ENCODE peak calls at places on chromosome 17, in ten cellular contexts. F is tibial nerve, L is breast epithelium, X is body of pancreas, A is thyroid gland, B is A549, U is adrenal gland, R is esophagus muscularis mucosa, J is IMR-90, Y is prostate gland. S is an unnamed sample.

GRCh38 chr17:78535285-78536197 is 41.7 kb downstream of the DNAH17 start:
- DNase-seq in F (no peak), L (no peak), X (no peak), A (peak), B (no peak), U (peak), R (no peak), J (no peak), Y (peak), S (no peak)

GRCh38 chr17:32993977-32994376 is 2.3 kb downstream of the SPACA3 start:
- DNase-seq in F (no peak), L (no peak), X (no peak), A (no peak), B (no peak), U (no peak), R (no peak), J (no peak), Y (no peak), S (no peak)

GRCh38 chr17:65041518-65041917 is 15.0 kb downstream of the GNA13 start:
- DNase-seq in F (no peak), L (no peak), X (no peak), A (no peak), B (no peak), U (no peak), R (no peak), J (no peak), Y (no peak), S (no peak)

GRCh38 chr17:13182854-13183253 is 165.0 kb upstream of the ELAC2 start:
- DNase-seq in F (no peak), L (no peak), X (no peak), A (no peak), B (no peak), U (no peak), R (no peak), J (no peak), Y (no peak), S (no peak)

GRCh38 chr17:80622170-80622466 is 77.5 kb downstream of the RPTOR start:
- DNase-seq in F (no peak), L (no peak), X (no peak), A (no peak), B (no peak), U (no peak), R (no peak), J (no peak), Y (no peak), S (no peak)

GRCh38 chr17:73458191-73458590 is 146.4 kb upstream of the CDC42EP4 start:
- DNase-seq in F (no peak), L (no peak), X (no peak), A (no peak), B (no peak), U (no peak), R (no peak), J (no peak), Y (no peak), S (no peak)

GRCh38 chr17:2954898-2955445 is 108.4 kb downstream of the OR1D5 start:
- DNase-seq in F (no peak), L (no peak), X (peak), A (no peak), B (peak), U (no peak), R (no peak), J (peak), Y (no peak), S (no peak)

GRCh38 chr17:50603340-50603739 is 31.3 kb upstream of the ABCC3 start:
- DNase-seq in F (no peak), L (no peak), X (no peak), A (no peak), B (peak), U (no peak), R (no peak), J (no peak), Y (no peak), S (peak)

GRCh38 chr17:33777674-33778073 is 477.4 kb upstream of the CCL2 start:
- DNase-seq in F (no peak), L (no peak), X (no peak), A (no peak), B (no peak), U (no peak), R (no peak), J (no peak), Y (no peak), S (no peak)

GRCh38 chr17:39636927-39637736 is at the start of gene STARD3:
- DNase-seq in F (peak), L (peak), X (peak), A (peak), B (peak), U (peak), R (peak), J (peak), Y (peak), S (peak)

GRCh38 chr17:81002013-81002384 is 10.4 kb downstream of the CHMP6 start:
- DNase-seq in F (no peak), L (no peak), X (no peak), A (no peak), B (no peak), U (no peak), R (no peak), J (no peak), Y (no peak), S (no peak)

GRCh38 chr17:7916799-7917198 is 710 bp upstream of the RNF227 start:
- DNase-seq in F (no peak), L (peak), X (no peak), A (no peak), B (no peak), U (no peak), R (no peak), J (peak), Y (no peak), S (peak)

GRCh38 chr17:7916383-7916677 is 241 bp upstream of the RNF227 start:
- DNase-seq in F (no peak), L (peak), X (no peak), A (no peak), B (no peak), U (no peak), R (no peak), J (no peak), Y (no peak), S (no peak)

GRCh38 chr17:7912927-7913524 is 3.1 kb downstream of the RNF227 start:
- DNase-seq in F (no peak), L (no peak), X (no peak), A (peak), B (peak), U (peak), R (no peak), J (peak), Y (peak), S (peak)

GRCh38 chr17:7914771-7915610 is 1.1 kb downstream of the RNF227 start:
- DNase-seq in F (no peak), L (peak), X (peak), A (peak), B (peak), U (peak), R (no peak), J (peak), Y (peak), S (no peak)

DNA sequence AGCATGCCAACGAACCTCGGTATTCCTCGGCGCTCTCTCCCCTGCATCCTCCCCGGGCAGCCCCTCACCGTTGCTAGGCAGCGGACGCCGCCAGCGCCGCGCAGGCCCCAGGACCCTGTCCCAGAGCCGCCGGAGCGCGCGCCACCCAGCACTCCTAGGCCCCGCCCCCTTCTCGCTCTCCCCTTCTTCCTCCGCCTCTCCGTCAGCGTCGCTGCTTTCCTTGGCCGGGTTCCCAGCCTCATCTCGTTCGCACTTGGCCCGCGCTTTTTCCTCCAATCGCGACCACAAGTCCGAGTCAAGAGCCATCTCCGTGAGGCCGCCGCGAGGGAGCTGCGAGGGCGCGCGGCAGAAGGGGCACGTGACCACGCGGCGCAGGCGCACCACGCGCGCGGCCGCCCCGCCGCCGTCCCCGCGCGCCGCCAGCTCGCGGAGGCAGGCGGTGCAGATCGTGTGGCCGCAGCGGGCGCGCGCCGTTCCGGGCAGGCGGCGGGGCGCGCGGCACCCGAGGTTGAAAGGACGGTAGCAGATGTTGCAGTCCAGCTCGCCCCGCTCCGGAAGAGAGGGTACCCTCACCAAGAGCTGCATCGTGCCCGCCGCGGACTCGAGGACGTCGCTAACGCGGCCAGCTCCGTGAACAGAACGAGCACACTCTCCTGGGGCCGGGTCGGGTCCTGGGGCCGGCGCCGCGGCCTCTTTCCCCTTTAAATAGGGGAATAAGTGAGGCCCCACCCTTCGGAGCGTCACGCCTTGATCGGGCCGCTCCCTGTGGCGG is at the start of gene RNF227:
- DNase-seq in F (peak), L (peak), X (peak), A (peak), B (peak), U (peak), R (peak), J (peak), Y (peak), S (peak)
- TF ChIP-seq POLR2A in F (peak), L (no peak), X (peak), A (peak), B (peak), U (peak), R (no peak), J (peak), Y (peak), S (peak)

GRCh38 chr17:28550858-28551257 is 1.6 kb downstream of the UNC119 start:
- DNase-seq in F (no peak), L (no peak), X (no peak), A (no peak), B (no peak), U (no peak), R (no peak), J (no peak), Y (no peak), S (no peak)

GRCh38 chr17:28554565-28554964 is 2.1 kb upstream of the UNC119 start:
- DNase-seq in F (no peak), L (no peak), X (no peak), A (no peak), B (no peak), U (no peak), R (no peak), J (no peak), Y (no peak), S (no peak)

GRCh38 chr17:28553000-28553505 is 629 bp upstream of the UNC119 start:
- DNase-seq in F (no peak), L (no peak), X (no peak), A (no peak), B (no peak), U (no peak), R (no peak), J (no peak), Y (no peak), S (no peak)

GRCh38 chr17:28551421-28552186 is 820 bp downstream of the UNC119 start:
- DNase-seq in F (no peak), L (no peak), X (no peak), A (peak), B (no peak), U (no peak), R (no peak), J (no peak), Y (no peak), S (no peak)

DNA sequence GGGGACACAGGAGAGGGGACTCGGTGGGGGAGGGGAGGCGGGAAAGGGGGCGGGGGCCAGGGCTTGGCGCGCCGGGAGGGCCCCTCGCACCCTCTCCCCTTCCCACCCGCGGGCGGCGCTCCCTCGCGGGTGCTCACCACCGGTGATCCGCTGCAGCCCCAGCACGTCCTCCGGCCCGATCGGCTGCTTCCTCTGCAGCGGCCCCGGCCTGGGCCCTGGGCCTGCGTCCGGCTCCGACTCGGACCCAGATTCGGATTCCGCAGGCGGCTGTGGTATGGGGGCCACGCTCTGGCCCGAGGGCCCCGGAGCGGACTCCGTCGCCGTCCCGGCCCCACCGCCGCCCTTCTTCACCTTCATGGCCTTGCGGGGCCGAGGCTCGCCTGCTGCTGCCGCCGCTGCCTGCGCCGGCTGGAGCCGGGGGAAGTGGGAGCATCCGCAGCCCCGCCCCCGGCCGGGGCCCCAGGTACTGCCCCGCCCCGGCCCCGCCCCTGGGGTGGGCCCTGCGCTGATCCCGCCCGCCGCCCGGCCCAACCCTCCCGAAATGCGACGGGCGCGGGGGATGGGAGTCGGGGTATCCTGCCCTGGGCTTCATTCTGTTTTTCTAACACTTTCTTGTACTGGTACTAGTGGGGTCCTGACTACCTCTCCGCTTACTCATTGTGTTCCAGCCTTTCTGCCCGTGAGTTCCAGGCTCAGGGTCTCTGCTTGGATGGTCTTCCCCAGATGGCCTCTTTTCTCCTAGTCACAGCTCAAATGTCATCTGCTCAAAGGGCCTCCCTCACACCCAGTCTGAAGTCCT is at the start of gene UNC119:
- DNase-seq in F (peak), L (peak), X (peak), A (peak), B (peak), U (peak), R (no peak), J (peak), Y (peak), S (peak)
- TF ChIP-seq POLR2A in F (no peak), L (no peak), X (peak), A (no peak), B (peak), U (peak), R (no peak), J (peak), Y (peak), S (no peak)

DNA sequence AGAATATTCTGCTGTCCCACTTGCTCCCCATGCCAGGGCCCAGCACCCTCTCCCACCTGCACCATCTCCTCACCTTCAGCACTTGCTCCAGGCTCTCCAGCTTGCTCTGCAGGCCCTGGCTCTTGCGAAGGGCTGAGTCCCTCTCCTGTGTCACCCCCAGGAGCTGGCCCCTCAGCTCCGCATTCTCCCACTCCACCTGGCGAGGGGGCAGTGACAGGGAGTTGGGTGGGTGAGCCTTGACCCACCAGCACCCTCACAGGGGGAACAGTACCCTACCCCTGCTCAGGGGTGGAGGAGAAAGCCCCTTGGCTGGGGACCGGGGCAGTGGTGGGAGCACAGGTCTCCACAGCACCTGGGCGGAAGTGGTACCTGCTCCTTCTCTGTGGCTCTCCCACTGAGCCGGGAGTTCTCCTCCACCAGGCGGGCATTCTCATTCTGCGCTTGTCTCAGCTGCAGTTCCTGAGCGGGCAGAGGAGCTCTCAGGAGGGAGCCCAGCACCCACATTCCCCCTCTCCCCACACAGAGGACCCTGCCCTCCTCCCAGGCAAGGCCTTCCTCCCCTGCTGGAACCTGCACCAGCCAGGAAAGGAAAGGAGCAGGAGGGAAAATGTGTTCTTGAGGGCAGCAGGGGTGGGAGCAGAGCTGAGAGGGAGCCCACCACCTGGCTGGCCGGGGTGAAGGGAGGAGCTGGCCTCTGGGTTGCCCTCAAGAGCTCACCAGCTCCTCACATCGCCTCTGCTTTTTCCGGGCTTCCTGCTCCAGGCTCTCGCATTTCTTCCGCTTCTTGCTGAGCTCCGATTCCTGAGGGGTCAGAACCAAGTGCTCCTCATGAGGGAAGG is 5.8 kb downstream of the TSPOAP1 start:
- DNase-seq in F (no peak), L (no peak), X (no peak), A (no peak), B (no peak), U (no peak), R (no peak), J (no peak), Y (no peak), S (no peak)
- TF ChIP-seq POLR2A in F (no peak), L (no peak), X (no peak), A (no peak), B (no peak), U (no peak), R (no peak), J (no peak), Y (no peak), S (no peak)

DNA sequence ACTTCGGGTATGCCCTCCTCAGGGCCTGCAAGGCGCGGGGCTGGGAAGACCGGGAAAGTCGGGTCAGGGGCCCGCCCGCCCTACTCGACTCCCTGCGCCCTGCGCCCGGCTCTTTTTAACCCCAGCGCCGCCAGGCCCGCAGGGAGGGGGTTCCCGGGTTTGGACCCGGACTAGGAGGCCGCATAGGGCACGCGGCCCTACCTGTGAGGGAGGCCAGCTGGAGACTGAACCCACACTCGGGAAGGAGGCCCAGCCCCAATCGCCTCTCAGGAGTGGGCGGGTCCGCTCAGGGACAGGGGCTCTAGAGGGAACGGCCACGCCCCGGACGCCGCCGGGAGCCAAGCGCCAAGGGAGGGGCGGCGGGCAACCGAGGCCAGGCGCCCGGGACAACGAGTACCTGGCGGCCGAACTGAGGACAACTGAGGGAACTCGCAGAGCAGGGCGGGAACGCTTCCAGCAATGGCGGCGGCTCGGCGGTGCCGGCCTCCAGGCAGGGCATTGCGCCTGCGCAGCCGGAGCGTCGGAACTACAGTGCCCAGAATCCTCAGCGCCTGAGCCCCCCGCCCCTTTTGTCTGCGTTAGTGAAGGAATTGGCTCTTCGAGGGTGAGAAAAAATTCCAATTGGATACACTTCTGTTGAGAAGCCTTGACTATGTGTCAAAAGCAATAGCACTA is at the start of gene ZNF624:
- DNase-seq in F (peak), L (peak), X (peak), A (peak), B (peak), U (peak), R (peak), J (peak), Y (peak), S (peak)
- TF ChIP-seq POLR2A in F (no peak), L (peak), X (peak), A (peak), B (peak), U (peak), R (no peak), J (no peak), Y (peak), S (peak)

GRCh38 chr17:28748852-28749515 is 5.2 kb downstream of the TRAF4 start:
- DNase-seq in F (no peak), L (no peak), X (no peak), A (no peak), B (no peak), U (peak), R (no peak), J (no peak), Y (no peak), S (no peak)
- TF ChIP-seq POLR2A in F (no peak), L (no peak), X (no peak), A (no peak), B (no peak), U (no peak), R (no peak), J (no peak), Y (no peak), S (no peak)

GRCh38 chr17:41825175-41825845 is 10.7 kb downstream of the NT5C3B start:
- DNase-seq in F (no peak), L (no peak), X (no peak), A (no peak), B (no peak), U (no peak), R (no peak), J (no peak), Y (no peak), S (no peak)

GRCh38 chr17:41824086-41824485 is 11.3 kb downstream of the FKBP10 start:
- DNase-seq in F (no peak), L (no peak), X (no peak), A (peak), B (no peak), U (no peak), R (no peak), J (no peak), Y (no peak), S (no peak)

GRCh38 chr17:41822216-41823140 is 9.7 kb downstream of the FKBP10 start:
- DNase-seq in F (no peak), L (no peak), X (no peak), A (no peak), B (no peak), U (no peak), R (no peak), J (no peak), Y (no peak), S (no peak)

GRCh38 chr17:41823580-41823979 is 10.8 kb downstream of the FKBP10 start:
- DNase-seq in F (no peak), L (no peak), X (no peak), A (no peak), B (no peak), U (no peak), R (no peak), J (no peak), Y (no peak), S (no peak)

GRCh38 chr17:41823141-41823524 is 10.3 kb downstream of the FKBP10 start:
- DNase-seq in F (no peak), L (no peak), X (no peak), A (no peak), B (no peak), U (no peak), R (no peak), J (no peak), Y (no peak), S (no peak)
- TF ChIP-seq POLR2A in F (no peak), L (no peak), X (no peak), A (no peak), B (no peak), U (no peak), R (no peak), J (no peak), Y (no peak), S (no peak)

S was measured in erythroblast.